ENCODE peak calls at places on chromosomes 1 and 21, in four cellular contexts. S is COR-L47, F is amniotic epithelial cell, I is tibial nerve. E is an unnamed sample.

GRCh38 chr1:108068141-108068540 is 103.2 kb upstream of the VAV3 start:
- DNase-seq in S (no peak), F (no peak), I (no peak), E (no peak)

GRCh38 chr1:119276558-119276957 is 92.0 kb upstream of the HAO2 start:
- DNase-seq in S (peak; percentile 88), F (no peak), I (no peak), E (no peak)

GRCh38 chr1:190849346-190849745 is 371.7 kb upstream of the BRINP3 start:
- DNase-seq in S (no peak), F (no peak), I (no peak), E (no peak)

GRCh38 chr1:2174348-2175054 is 20.1 kb downstream of the FAAP20 start:
- DNase-seq in S (peak; percentile 8), F (peak; percentile 31), I (no peak), E (no peak)

GRCh38 chr1:58402444-58402843 is 144.1 kb downstream of the OMA1 start:
- DNase-seq in S (no peak), F (no peak), I (no peak), E (no peak)

GRCh38 chr1:232890340-232890953 is 60.0 kb upstream of the NTPCR start:
- DNase-seq in S (no peak), F (peak; percentile 10), I (no peak), E (no peak)

GRCh38 chr1:190376067-190376466 is 101.6 kb downstream of the BRINP3 start:
- DNase-seq in S (no peak), F (no peak), I (no peak), E (no peak)

GRCh38 chr1:246632584-246633168 is 66.4 kb downstream of the CNST start:
- DNase-seq in S (no peak), F (peak; percentile 86), I (no peak), E (no peak)

GRCh38 chr1:229296541-229296941 is 25.6 kb downstream of the RAB4A start:
- DNase-seq in S (no peak), F (peak; percentile 78), I (no peak), E (no peak)

GRCh38 chr21:44331650-44332306 is 7.4 kb downstream of the CFAP410 start:
- DNase-seq in S (no peak), F (peak; percentile 56), I (no peak), E (no peak)

GRCh38 chr1:232555581-232556189 is 74.2 kb downstream of the SIPA1L2 start:
- DNase-seq in S (no peak), F (peak; percentile 47), I (no peak), E (no peak)

GRCh38 chr1:23577056-23577985 is 18.0 kb upstream of the ID3 start:
- DNase-seq in S (no peak), F (peak; percentile 97), I (no peak), E (peak; percentile 88)

GRCh38 chr21:33543505-33544129 is 779 bp downstream of the SON start:
- DNase-seq in S (no peak), F (no peak), I (peak; percentile 38), E (peak; percentile 81)

GRCh38 chr1:27572679-27573426 is 31.1 kb downstream of the AHDC1 start:
- DNase-seq in S (no peak), F (no peak), I (no peak), E (no peak)

GRCh38 chr1:115833806-115834205 is 7.1 kb downstream of the NHLH2 start:
- DNase-seq in S (no peak), F (no peak), I (no peak), E (no peak)

GRCh38 chr1:187626056-187626455 is 797.3 kb downstream of the PLA2G4A start:
- DNase-seq in S (no peak), F (no peak), I (no peak), E (no peak)

GRCh38 chr21:42658320-42659105 is 5.1 kb downstream of the PDE9A start:
- DNase-seq in S (no peak), F (no peak), I (no peak), E (no peak)

GRCh38 chr1:47326271-47326670 is 7.3 kb upstream of the CMPK1 start:
- DNase-seq in S (no peak), F (no peak), I (no peak), E (no peak)

GRCh38 chr1:209383907-209384709 is 199.4 kb upstream of the CAMK1G start:
- DNase-seq in S (no peak), F (no peak), I (no peak), E (no peak)

GRCh38 chr1:228487336-228488106 is at the start of gene RNF187:
- DNase-seq in S (peak; percentile 20), F (no peak), I (peak; percentile 84), E (peak; percentile 91)

GRCh38 chr1:25732821-25733220 is 67.2 kb upstream of the SELENON start:
- DNase-seq in S (no peak), F (no peak), I (no peak), E (no peak)

GRCh38 chr1:33060579-33061083 is 20.3 kb upstream of the AZIN2 start:
- DNase-seq in S (no peak), F (peak; percentile 69), I (peak; percentile 47), E (peak; percentile 71)

GRCh38 chr21:20258542-20258941 is 739.7 kb upstream of the NCAM2 start:
- DNase-seq in S (no peak), F (no peak), I (no peak), E (no peak)

GRCh38 chr1:160708821-160709220 is 2.8 kb downstream of the CD48 start:
- DNase-seq in S (no peak), F (no peak), I (no peak), E (no peak)

GRCh38 chr1:12448746-12449177 is 169.2 kb downstream of the DHRS3 start:
- DNase-seq in S (no peak), F (peak; percentile 96), I (peak; percentile 40), E (no peak)

GRCh38 chr1:173431663-173432045 is 45.5 kb upstream of the PRDX6 start:
- DNase-seq in S (no peak), F (no peak), I (no peak), E (no peak)

GRCh38 chr1:40866408-40866788 is 4.2 kb upstream of the CITED4 start:
- DNase-seq in S (no peak), F (peak; percentile 76), I (no peak), E (no peak)

GRCh38 chr1:198220428-198220827 is 63.6 kb downstream of the NEK7 start:
- DNase-seq in S (no peak), F (peak; percentile 15), I (no peak), E (no peak)

GRCh38 chr1:117034791-117035290 is 25.3 kb upstream of the TTF2 start:
- DNase-seq in S (no peak), F (no peak), I (no peak), E (no peak)

GRCh38 chr1:183246436-183246835 is 60.4 kb downstream of the LAMC2 start:
- DNase-seq in S (no peak), F (no peak), I (no peak), E (no peak)

GRCh38 chr1:14552246-14552970 is 46.1 kb upstream of the KAZN start:
- DNase-seq in S (no peak), F (no peak), I (no peak), E (no peak)

GRCh38 chr1:238652346-238652968 is 733.9 kb upstream of the CHRM3 start:
- DNase-seq in S (no peak), F (peak; percentile 63), I (no peak), E (no peak)

GRCh38 chr1:53850082-53850673 is 12.1 kb upstream of the NDC1 start:
- DNase-seq in S (no peak), F (no peak), I (no peak), E (no peak)

GRCh38 chr1:198619375-198620140 is 19.3 kb upstream of the PTPRC start:
- DNase-seq in S (no peak), F (no peak), I (no peak), E (no peak)

E was measured in ascending aorta.